ENCODE peak calls at places on chromosomes 11 and 22, in nine cellular contexts. F, W, B, G, V, T, X, C and Q are unnamed samples. For H3K27me3, the result is how much of the 10 kb centered on the place peaks cover.

GRCh38 chr11:95156916-95157568 is 67.4 kb downstream of the ENDOD1 start:
- DNase-seq in F (no peak), W (no peak), B (no peak), G (peak), V (no peak), T (no peak), X (no peak), C (no peak), Q (no peak)

GRCh38 chr11:45152740-45153595 is 6.5 kb downstream of the PRDM11 start:
- DNase-seq in F (no peak), W (no peak), B (no peak), G (no peak), V (no peak), T (no peak), X (no peak), C (peak), Q (no peak)

GRCh38 chr22:31083377-31083768 is 2.3 kb downstream of the SMTN start:
- DNase-seq in F (no peak), W (peak), B (no peak), G (peak), V (no peak), T (peak), X (peak), C (peak), Q (no peak)

GRCh38 chr11:61826930-61827572 is 1.0 kb upstream of the FADS2 start:
- DNase-seq in F (no peak), W (no peak), B (no peak), G (no peak), V (no peak), T (no peak), X (no peak), C (no peak), Q (no peak)

GRCh38 chr11:13949876-13950275 is 12.6 kb upstream of the SPON1 start:
- DNase-seq in F (no peak), W (no peak), B (no peak), G (no peak), V (no peak), T (no peak), X (no peak), C (no peak), Q (no peak)

GRCh38 chr22:19810381-19811141 is 44.1 kb downstream of the GNB1L start:
- DNase-seq in F (no peak), W (no peak), B (peak), G (no peak), V (peak), T (no peak), X (peak), C (no peak), Q (no peak)

GRCh38 chr22:46239261-46240048 is 10.6 kb downstream of the CDPF1 start:
- DNase-seq in F (no peak), W (no peak), B (no peak), G (no peak), V (no peak), T (no peak), X (no peak), C (no peak), Q (no peak)

GRCh38 chr22:50338860-50339462 is 4.2 kb upstream of the PPP6R2 start:
- DNase-seq in F (no peak), W (no peak), B (no peak), G (no peak), V (no peak), T (no peak), X (no peak), C (no peak), Q (no peak)

GRCh38 chr22:23315341-23315917 is 135.1 kb downstream of the BCR start:
- DNase-seq in F (no peak), W (peak), B (peak), G (no peak), V (no peak), T (peak), X (peak), C (peak), Q (no peak)

GRCh38 chr22:45441158-45441557 is 27.7 kb downstream of the RIBC2 start:
- DNase-seq in F (peak), W (peak), B (peak), G (peak), V (no peak), T (no peak), X (peak), C (peak), Q (no peak)

GRCh38 chr11:116641561-116642045 is 131.2 kb downstream of the BUD13 start:
- DNase-seq in F (peak), W (peak), B (peak), G (peak), V (no peak), T (peak), X (peak), C (peak), Q (peak)

GRCh38 chr22:28829358-28830181 is 29.2 kb upstream of the XBP1 start:
- DNase-seq in F (peak), W (peak), B (peak), G (peak), V (peak), T (peak), X (peak), C (peak), Q (no peak)

GRCh38 chr11:74256370-74257133 is 54.9 kb downstream of the P4HA3 start:
- DNase-seq in F (no peak), W (no peak), B (no peak), G (no peak), V (no peak), T (no peak), X (no peak), C (no peak), Q (no peak)

GRCh38 chr11:119752324-119752723 is 23.3 kb upstream of the NECTIN1 start:
- DNase-seq in F (no peak), W (no peak), B (no peak), G (no peak), V (no peak), T (no peak), X (no peak), C (no peak), Q (no peak)

GRCh38 chr11:35546317-35546716 is 20.9 kb upstream of the PAMR1 start:
- DNase-seq in F (no peak), W (no peak), B (no peak), G (no peak), V (no peak), T (no peak), X (no peak), C (no peak), Q (no peak)

GRCh38 chr11:95704865-95705264 is 84.7 kb downstream of the FAM76B start:
- DNase-seq in F (no peak), W (no peak), B (no peak), G (no peak), V (no peak), T (no peak), X (no peak), C (no peak), Q (no peak)

GRCh38 chr11:67584205-67584880 is 731 bp downstream of the GSTP1 start:
- DNase-seq in F (no peak), W (peak), B (no peak), G (peak), V (no peak), T (peak), X (peak), C (peak), Q (peak)

GRCh38 chr11:67582026-67582425 is 1.6 kb upstream of the GSTP1 start:
- DNase-seq in F (no peak), W (no peak), B (no peak), G (no peak), V (no peak), T (no peak), X (no peak), C (no peak), Q (no peak)

GRCh38 chr11:67581469-67581868 is 2.1 kb upstream of the GSTP1 start:
- DNase-seq in F (no peak), W (no peak), B (no peak), G (no peak), V (no peak), T (no peak), X (no peak), C (peak), Q (no peak)

GRCh38 chr11:67584881-67585873 is 1.6 kb downstream of the GSTP1 start:
- DNase-seq in F (no peak), W (no peak), B (no peak), G (no peak), V (no peak), T (peak), X (no peak), C (no peak), Q (no peak)

DNA sequence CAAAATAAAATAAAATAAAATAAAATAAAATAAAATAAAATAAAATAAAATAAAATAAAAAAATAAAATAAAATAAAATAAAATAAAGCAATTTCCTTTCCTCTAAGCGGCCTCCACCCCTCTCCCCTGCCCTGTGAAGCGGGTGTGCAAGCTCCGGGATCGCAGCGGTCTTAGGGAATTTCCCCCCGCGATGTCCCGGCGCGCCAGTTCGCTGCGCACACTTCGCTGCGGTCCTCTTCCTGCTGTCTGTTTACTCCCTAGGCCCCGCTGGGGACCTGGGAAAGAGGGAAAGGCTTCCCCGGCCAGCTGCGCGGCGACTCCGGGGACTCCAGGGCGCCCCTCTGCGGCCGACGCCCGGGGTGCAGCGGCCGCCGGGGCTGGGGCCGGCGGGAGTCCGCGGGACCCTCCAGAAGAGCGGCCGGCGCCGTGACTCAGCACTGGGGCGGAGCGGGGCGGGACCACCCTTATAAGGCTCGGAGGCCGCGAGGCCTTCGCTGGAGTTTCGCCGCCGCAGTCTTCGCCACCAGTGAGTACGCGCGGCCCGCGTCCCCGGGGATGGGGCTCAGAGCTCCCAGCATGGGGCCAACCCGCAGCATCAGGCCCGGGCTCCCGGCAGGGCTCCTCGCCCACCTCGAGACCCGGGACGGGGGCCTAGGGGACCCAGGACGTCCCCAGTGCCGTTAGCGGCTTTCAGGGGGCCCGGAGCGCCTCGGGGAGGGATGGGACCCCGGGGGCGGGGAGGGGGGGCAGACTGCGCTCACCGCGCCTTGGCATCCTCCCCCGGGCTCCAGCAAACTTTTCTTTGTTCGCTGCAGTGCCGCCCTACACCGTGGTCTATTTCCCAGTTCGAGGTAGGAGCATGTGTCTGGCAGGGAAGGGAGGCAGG is at the start of gene GSTP1:
- DNase-seq in F (no peak), W (peak), B (peak), G (peak), V (peak), T (peak), X (peak), C (peak), Q (peak)
- TF ChIP-seq CTCF in F (peak), W (peak), B (peak), G (peak), V (peak), T (peak), X (peak), C (peak), Q (peak)

GRCh38 chr11:34536056-34536455 is 22.5 kb upstream of the ELF5 start:
- DNase-seq in F (no peak), W (no peak), B (no peak), G (no peak), V (no peak), T (no peak), X (no peak), C (no peak), Q (no peak)
- H3K27me3 ChIP-seq in F (under half), W (under half), B (under half), G (under half), V (under half), T (under half), X (under half), C (under half), Q (under half)

DNA sequence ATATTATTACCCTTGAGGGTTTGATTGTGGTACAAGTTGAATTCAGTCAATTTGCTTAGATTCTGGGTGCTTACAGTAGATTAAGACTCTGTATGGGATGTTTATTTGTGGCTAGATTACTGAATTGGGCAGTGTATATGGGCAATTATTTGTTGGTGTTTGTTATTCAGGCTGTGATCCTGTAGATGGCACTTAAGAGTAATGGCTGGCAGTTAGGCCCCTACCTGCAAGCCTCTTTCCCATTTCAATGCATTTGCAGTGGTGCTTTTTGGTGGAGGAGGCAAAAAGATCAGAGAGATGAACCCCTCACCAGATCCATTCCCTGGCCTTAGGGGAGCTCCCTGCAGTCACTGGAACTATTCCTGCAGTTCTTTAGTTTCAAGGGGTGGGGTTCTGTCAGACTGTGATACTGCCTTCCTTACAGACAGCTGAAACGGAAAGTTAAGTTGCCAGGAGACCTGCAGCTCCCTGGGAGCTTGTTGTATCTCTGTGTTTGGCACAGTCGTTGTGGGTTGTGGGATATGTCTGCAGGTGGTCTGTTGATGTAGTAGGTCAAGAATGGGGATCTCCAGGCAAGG is 199.5 kb downstream of the AASDHPPT start:
- DNase-seq in F (no peak), W (no peak), B (no peak), G (no peak), V (no peak), T (no peak), X (no peak), C (no peak), Q (no peak)
- TF ChIP-seq CTCF in F (peak), W (no peak), B (peak), G (no peak), V (peak), T (no peak), X (no peak), C (no peak), Q (peak)

GRCh38 chr11:130162733-130163132 is 3.2 kb downstream of the ST14 start:
- DNase-seq in F (no peak), W (peak), B (no peak), G (no peak), V (no peak), T (no peak), X (no peak), C (peak), Q (no peak)
- H3K27me3 ChIP-seq in F (under half), W (under half), B (under half), G (under half), V (under half), T (under half), X (half or more), C (under half), Q (under half)

GRCh38 chr11:118659314-118659939 is 20.0 kb downstream of the TREH start:
- DNase-seq in F (peak), W (peak), B (peak), G (peak), V (peak), T (peak), X (peak), C (peak), Q (peak)

GRCh38 chr11:118657709-118658108 is 21.7 kb downstream of the TREH start:
- DNase-seq in F (no peak), W (no peak), B (no peak), G (no peak), V (no peak), T (no peak), X (no peak), C (no peak), Q (no peak)

GRCh38 chr11:118657238-118657637 is 22.2 kb downstream of the TREH start:
- DNase-seq in F (no peak), W (no peak), B (no peak), G (no peak), V (no peak), T (no peak), X (no peak), C (no peak), Q (no peak)

GRCh38 chr11:118659956-118660645 is 19.3 kb downstream of the TREH start:
- DNase-seq in F (no peak), W (no peak), B (no peak), G (no peak), V (no peak), T (no peak), X (no peak), C (no peak), Q (no peak)

GRCh38 chr11:118658372-118659313 is 20.8 kb downstream of the TREH start:
- DNase-seq in F (no peak), W (no peak), B (no peak), G (no peak), V (no peak), T (peak), X (no peak), C (no peak), Q (no peak)
- TF ChIP-seq CTCF in F (no peak), W (no peak), B (peak), G (no peak), V (peak), T (no peak), X (no peak), C (no peak), Q (no peak)

GRCh38 chr22:22210375-22210774 is 34.2 kb upstream of the VPREB1 start:
- DNase-seq in F (peak), W (no peak), B (peak), G (no peak), V (peak), T (no peak), X (no peak), C (no peak), Q (peak)
- H3K27me3 ChIP-seq in F (under half), W (under half), B (under half), G (under half), V (under half), T (under half), X (half or more), C (under half), Q (under half)

GRCh38 chr11:64240467-64241174 is at the start of gene FKBP2:
- DNase-seq in F (peak), W (peak), B (peak), G (peak), V (peak), T (peak), X (peak), C (peak), Q (peak)

GRCh38 chr11:64242920-64243854 is 2.3 kb downstream of the FKBP2 start:
- DNase-seq in F (no peak), W (no peak), B (no peak), G (no peak), V (no peak), T (peak), X (no peak), C (no peak), Q (no peak)

GRCh38 chr11:64239662-64240466 is 1.0 kb upstream of the FKBP2 start:
- DNase-seq in F (no peak), W (no peak), B (no peak), G (no peak), V (no peak), T (no peak), X (no peak), C (no peak), Q (peak)

GRCh38 chr11:64241175-64241429 is 207 bp downstream of the FKBP2 start:
- DNase-seq in F (no peak), W (no peak), B (no peak), G (no peak), V (no peak), T (no peak), X (no peak), C (no peak), Q (no peak)

DNA sequence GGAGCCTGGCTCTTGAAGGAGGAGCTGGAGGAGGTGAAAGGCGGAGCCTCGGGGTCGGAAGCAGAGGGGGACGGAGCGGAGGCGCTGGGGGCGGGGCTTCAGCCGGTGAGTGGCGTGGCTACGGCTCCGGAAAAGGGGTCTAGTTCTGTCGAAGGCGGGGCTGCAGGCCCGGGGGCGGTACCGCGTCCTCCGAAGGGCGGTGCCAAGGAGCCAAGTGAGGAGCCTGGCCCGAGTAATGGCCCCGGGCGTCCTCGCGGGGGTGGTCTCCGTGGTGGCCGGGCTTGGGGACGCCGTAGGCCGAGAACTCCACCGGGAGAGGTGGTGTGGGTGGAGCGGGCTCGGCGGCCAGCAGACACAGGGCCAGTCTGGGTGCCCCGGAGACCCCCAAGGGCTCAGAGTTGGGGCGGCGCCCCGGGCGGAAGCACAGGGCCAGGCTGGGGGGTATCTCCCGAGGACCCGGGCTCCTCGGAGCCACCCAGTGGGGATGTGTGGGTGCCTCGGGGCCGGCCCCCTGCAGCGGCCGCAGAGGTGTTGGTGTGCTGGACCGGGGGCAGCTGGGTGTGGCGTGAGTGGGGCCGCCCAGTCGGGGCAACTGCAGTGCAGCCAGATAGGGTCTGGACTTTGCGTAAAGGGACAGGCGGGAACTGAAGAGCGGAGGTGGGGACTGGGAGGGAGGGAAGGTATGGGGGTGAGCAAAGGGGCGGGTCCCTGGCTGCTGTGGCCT is 697 bp downstream of the FKBP2 start:
- DNase-seq in F (peak), W (peak), B (peak), G (peak), V (peak), T (peak), X (peak), C (peak), Q (peak)
- TF ChIP-seq CTCF in F (no peak), W (no peak), B (no peak), G (no peak), V (no peak), T (no peak), X (peak), C (no peak), Q (no peak)

GRCh38 chr22:25777870-25778269 is 35.9 kb downstream of the MYO18B start:
- DNase-seq in F (peak), W (no peak), B (peak), G (no peak), V (no peak), T (no peak), X (no peak), C (peak), Q (no peak)

GRCh38 chr22:25777411-25777810 is 35.4 kb downstream of the MYO18B start:
- DNase-seq in F (no peak), W (no peak), B (no peak), G (no peak), V (no peak), T (no peak), X (no peak), C (no peak), Q (no peak)

GRCh38 chr22:25779890-25780289 is 37.9 kb downstream of the MYO18B start:
- DNase-seq in F (no peak), W (no peak), B (no peak), G (no peak), V (no peak), T (no peak), X (no peak), C (no peak), Q (no peak)

GRCh38 chr22:25780673-25781072 is 38.7 kb downstream of the MYO18B start:
- DNase-seq in F (no peak), W (no peak), B (no peak), G (no peak), V (no peak), T (no peak), X (no peak), C (no peak), Q (no peak)

GRCh38 chr22:25779426-25779825 is 37.4 kb downstream of the MYO18B start:
- DNase-seq in F (no peak), W (no peak), B (no peak), G (no peak), V (no peak), T (no peak), X (no peak), C (no peak), Q (no peak)
- H3K27me3 ChIP-seq in F (under half), W (under half), B (under half), G (under half), V (under half), T (under half), X (under half), C (under half), Q (under half)

GRCh38 chr11:40688369-40688768 is 771.1 kb downstream of the LRRC4C start:
- DNase-seq in F (no peak), W (no peak), B (no peak), G (no peak), V (no peak), T (no peak), X (no peak), C (no peak), Q (no peak)
- TF ChIP-seq CTCF in F (no peak), W (no peak), B (no peak), G (no peak), V (no peak), T (no peak), X (no peak), C (no peak), Q (no peak)